ENCODE peak calls at places on chromosomes 7 and 10, in eight cellular contexts. One of them, this sample, is unnamed.

GRCh38 chr10:105258674-105259065 is 617.6 kb downstream of the SORCS3 start:
- DNase-seq in heart left ventricle: no peak
- DNase-seq in lower lobe of right lung: no peak
- DNase-seq in adrenal gland: no peak
- DNase-seq in fibroblast of lung: no peak
- DNase-seq in PC-3: no peak
- DNase-seq in endodermal cell: no peak
- DNase-seq in PC-9: no peak
- DNase-seq in this sample: no peak

GRCh38 chr7:46229409-46229808 is 308.3 kb upstream of the IGFBP3 start:
- DNase-seq in heart left ventricle: no peak
- DNase-seq in lower lobe of right lung: no peak
- DNase-seq in adrenal gland: no peak
- DNase-seq in fibroblast of lung: peak; percentile 45
- DNase-seq in PC-3: peak; percentile 76
- DNase-seq in endodermal cell: peak; percentile 7
- DNase-seq in PC-9: peak; percentile 41
- DNase-seq in this sample: peak; percentile 42

GRCh38 chr7:98539865-98540264 is 77.2 kb upstream of the NPTX2 start:
- DNase-seq in heart left ventricle: no peak
- DNase-seq in lower lobe of right lung: no peak
- DNase-seq in adrenal gland: no peak
- DNase-seq in fibroblast of lung: no peak
- DNase-seq in PC-3: no peak
- DNase-seq in endodermal cell: no peak
- DNase-seq in PC-9: no peak
- DNase-seq in this sample: no peak

GRCh38 chr10:4041531-4042096 is 256.6 kb upstream of the KLF6 start:
- DNase-seq in heart left ventricle: no peak
- DNase-seq in lower lobe of right lung: no peak
- DNase-seq in adrenal gland: no peak
- DNase-seq in fibroblast of lung: no peak
- DNase-seq in PC-3: no peak
- DNase-seq in endodermal cell: no peak
- DNase-seq in PC-9: no peak
- DNase-seq in this sample: peak; percentile 5

GRCh38 chr10:122786269-122786668 is 59.4 kb downstream of the CUZD1 start:
- DNase-seq in heart left ventricle: no peak
- DNase-seq in lower lobe of right lung: no peak
- DNase-seq in adrenal gland: no peak
- DNase-seq in fibroblast of lung: no peak
- DNase-seq in PC-3: peak; percentile 32
- DNase-seq in endodermal cell: peak; percentile 85
- DNase-seq in PC-9: no peak
- DNase-seq in this sample: peak; percentile 34

GRCh38 chr7:131537581-131537980 is 18.8 kb downstream of the PODXL start:
- DNase-seq in heart left ventricle: no peak
- DNase-seq in lower lobe of right lung: no peak
- DNase-seq in adrenal gland: no peak
- DNase-seq in fibroblast of lung: no peak
- DNase-seq in PC-3: no peak
- DNase-seq in endodermal cell: no peak
- DNase-seq in PC-9: no peak
- DNase-seq in this sample: no peak

GRCh38 chr10:31953080-31953479 is 24.4 kb upstream of the ARHGAP12 start:
- DNase-seq in heart left ventricle: no peak
- DNase-seq in lower lobe of right lung: no peak
- DNase-seq in adrenal gland: no peak
- DNase-seq in fibroblast of lung: no peak
- DNase-seq in PC-3: no peak
- DNase-seq in endodermal cell: no peak
- DNase-seq in PC-9: no peak
- DNase-seq in this sample: no peak

GRCh38 chr10:124888262-124888661 is 53.7 kb upstream of the ZRANB1 start:
- DNase-seq in heart left ventricle: no peak
- DNase-seq in lower lobe of right lung: no peak
- DNase-seq in adrenal gland: no peak
- DNase-seq in fibroblast of lung: no peak
- DNase-seq in PC-3: no peak
- DNase-seq in endodermal cell: no peak
- DNase-seq in PC-9: no peak
- DNase-seq in this sample: no peak

GRCh38 chr10:42304341-42304740 is 334.0 kb downstream of the ZNF33B start:
- DNase-seq in heart left ventricle: no peak
- DNase-seq in lower lobe of right lung: no peak
- DNase-seq in adrenal gland: no peak
- DNase-seq in fibroblast of lung: no peak
- DNase-seq in PC-3: no peak
- DNase-seq in endodermal cell: no peak
- DNase-seq in PC-9: no peak
- DNase-seq in this sample: peak; percentile 37

GRCh38 chr7:105610165-105610930 is 29.1 kb upstream of the EFCAB10 start:
- DNase-seq in heart left ventricle: no peak
- DNase-seq in lower lobe of right lung: no peak
- DNase-seq in adrenal gland: no peak
- DNase-seq in fibroblast of lung: no peak
- DNase-seq in PC-3: no peak
- DNase-seq in endodermal cell: no peak
- DNase-seq in PC-9: no peak
- DNase-seq in this sample: no peak

GRCh38 chr10:95467162-95467599 is 94.0 kb downstream of the SORBS1 start:
- DNase-seq in heart left ventricle: peak; percentile 64
- DNase-seq in lower lobe of right lung: peak; percentile 54
- DNase-seq in adrenal gland: peak; percentile 59
- DNase-seq in fibroblast of lung: no peak
- DNase-seq in PC-3: no peak
- DNase-seq in endodermal cell: peak; percentile 90
- DNase-seq in PC-9: no peak
- DNase-seq in this sample: peak; percentile 14

GRCh38 chr10:14196113-14196512 is 134.6 kb downstream of the FRMD4A start:
- DNase-seq in heart left ventricle: no peak
- DNase-seq in lower lobe of right lung: no peak
- DNase-seq in adrenal gland: no peak
- DNase-seq in fibroblast of lung: no peak
- DNase-seq in PC-3: no peak
- DNase-seq in endodermal cell: no peak
- DNase-seq in PC-9: no peak
- DNase-seq in this sample: no peak

GRCh38 chr10:14205246-14205645 is 125.5 kb downstream of the FRMD4A start:
- DNase-seq in heart left ventricle: no peak
- DNase-seq in lower lobe of right lung: no peak
- DNase-seq in adrenal gland: no peak
- DNase-seq in fibroblast of lung: no peak
- DNase-seq in PC-3: no peak
- DNase-seq in endodermal cell: peak; percentile 17
- DNase-seq in PC-9: no peak
- DNase-seq in this sample: no peak

GRCh38 chr10:14195455-14195854 is 135.3 kb downstream of the FRMD4A start:
- DNase-seq in heart left ventricle: no peak
- DNase-seq in lower lobe of right lung: no peak
- DNase-seq in adrenal gland: no peak
- DNase-seq in fibroblast of lung: no peak
- DNase-seq in PC-3: no peak
- DNase-seq in endodermal cell: no peak
- DNase-seq in PC-9: no peak
- DNase-seq in this sample: no peak

DNA sequence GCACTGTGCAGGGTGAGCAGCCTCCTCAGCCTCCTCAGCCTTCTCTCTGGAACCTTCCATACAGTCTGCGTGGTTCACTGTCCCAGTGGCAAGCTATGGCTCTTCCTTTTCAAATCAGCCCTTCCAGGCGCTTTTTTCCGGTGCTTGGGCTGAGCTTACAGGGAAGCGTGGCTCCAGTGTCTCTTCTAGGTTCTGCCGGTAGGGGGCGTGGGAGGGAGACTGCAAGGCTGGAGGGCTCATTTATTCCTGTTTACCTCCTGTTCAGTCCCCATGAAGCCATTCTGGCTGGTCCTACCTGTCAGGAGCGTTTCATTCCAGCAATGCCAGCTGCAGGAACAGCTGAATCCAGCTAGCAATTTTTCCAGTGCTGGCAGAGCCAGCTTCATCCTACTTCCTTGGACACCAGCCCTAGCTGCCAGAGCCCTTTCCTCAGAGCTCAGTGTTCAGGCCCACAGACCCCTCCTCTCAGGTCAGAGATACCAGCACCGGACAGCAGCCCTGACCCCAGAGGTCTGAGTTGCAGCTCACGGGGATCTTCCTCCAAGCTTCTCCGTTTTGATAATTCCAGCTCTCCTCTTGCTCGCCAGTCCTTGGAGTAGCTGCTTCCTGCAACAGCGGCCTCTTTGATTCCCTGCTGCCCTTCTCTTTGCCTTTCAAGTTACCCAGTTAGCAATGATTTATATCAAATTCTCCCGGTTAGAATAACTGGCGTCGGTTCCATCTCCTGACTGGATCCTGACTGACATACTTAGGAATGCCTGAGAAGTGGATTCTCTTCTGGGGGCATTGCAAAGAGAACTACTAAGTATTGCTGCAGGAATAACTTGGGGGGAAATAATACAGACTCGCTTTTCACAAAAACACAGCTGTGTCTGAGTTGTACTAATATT is 129.8 kb downstream of the FRMD4A start:
- DNase-seq in heart left ventricle: no peak
- DNase-seq in lower lobe of right lung: no peak
- DNase-seq in adrenal gland: no peak
- DNase-seq in fibroblast of lung: no peak
- DNase-seq in PC-3: no peak
- DNase-seq in endodermal cell: peak; percentile 94
- DNase-seq in PC-9: no peak
- DNase-seq in this sample: no peak
- TF ChIP-seq CTCF in heart left ventricle: no peak
- TF ChIP-seq CTCF in lower lobe of right lung: peak; percentile 12
- TF ChIP-seq CTCF in adrenal gland: peak; percentile 16
- TF ChIP-seq CTCF in fibroblast of lung: peak; percentile 41
- TF ChIP-seq CTCF in PC-3: peak; percentile 30
- TF ChIP-seq CTCF in endodermal cell: peak; percentile 83
- TF ChIP-seq CTCF in PC-9: peak; percentile 47
- TF ChIP-seq CTCF in this sample: peak; percentile 43

DNA sequence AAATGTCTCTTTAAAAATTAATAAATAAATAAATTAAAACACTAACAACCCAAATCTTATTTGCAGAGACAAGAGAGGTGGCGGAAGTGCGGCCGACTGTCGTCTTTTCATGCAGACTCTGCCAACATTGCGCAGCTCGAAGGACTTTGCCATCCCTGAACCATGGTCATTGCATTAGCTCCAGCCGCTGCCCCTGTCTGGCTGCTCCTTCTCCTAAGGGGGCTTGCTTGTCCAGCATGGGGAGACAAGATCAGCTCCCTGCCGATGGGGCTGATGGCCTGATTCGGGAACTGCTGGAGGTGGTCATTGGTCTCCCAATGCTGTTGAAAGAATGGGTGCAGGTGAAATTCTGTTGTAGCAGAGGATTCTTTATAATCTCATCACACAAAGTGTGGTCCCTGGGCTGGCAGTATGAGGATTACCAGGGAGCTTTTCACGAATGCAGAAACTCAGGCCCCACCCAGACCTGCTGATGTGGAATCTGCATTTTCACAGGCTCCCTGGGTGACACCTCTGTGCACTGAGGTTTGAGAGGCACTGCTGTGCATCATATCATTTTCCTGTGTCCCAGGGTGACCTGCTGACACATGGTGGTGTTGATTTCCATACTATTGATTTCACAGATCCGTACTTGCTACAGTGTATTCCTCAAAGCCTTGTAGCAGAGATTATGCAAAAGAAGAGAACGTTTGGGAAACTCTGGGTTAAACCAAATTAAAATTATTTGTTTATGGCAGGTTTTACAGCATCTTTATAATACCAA is 172.4 kb upstream of the ZMIZ1 start:
- DNase-seq in heart left ventricle: no peak
- DNase-seq in lower lobe of right lung: no peak
- DNase-seq in adrenal gland: no peak
- DNase-seq in fibroblast of lung: no peak
- DNase-seq in PC-3: no peak
- DNase-seq in endodermal cell: no peak
- DNase-seq in PC-9: no peak
- DNase-seq in this sample: no peak
- H3K27me3 ChIP-seq in heart left ventricle: no peaks in the 10 kb centered on the region
- H3K27me3 ChIP-seq in lower lobe of right lung: no peaks in the 10 kb centered on the region
- H3K27me3 ChIP-seq in adrenal gland: no peaks in the 10 kb centered on the region
- H3K27me3 ChIP-seq in fibroblast of lung: peaks cover 17% of the 10 kb centered on the region
- H3K27me3 ChIP-seq in PC-3: peaks cover 35% of the 10 kb centered on the region
- H3K27me3 ChIP-seq in endodermal cell: no peaks in the 10 kb centered on the region
- H3K27me3 ChIP-seq in PC-9: no peaks in the 10 kb centered on the region
- H3K27me3 ChIP-seq in this sample: no peaks in the 10 kb centered on the region

GRCh38 chr10:16809074-16809718 is 8.0 kb downstream of the RSU1 start:
- DNase-seq in heart left ventricle: peak; percentile 37
- DNase-seq in lower lobe of right lung: no peak
- DNase-seq in adrenal gland: peak; percentile 66
- DNase-seq in fibroblast of lung: peak; percentile 42
- DNase-seq in PC-3: peak; percentile 25
- DNase-seq in endodermal cell: peak; percentile 87
- DNase-seq in PC-9: no peak
- DNase-seq in this sample: no peak
- TF ChIP-seq CTCF in heart left ventricle: peak; percentile 66
- TF ChIP-seq CTCF in lower lobe of right lung: peak; percentile 50
- TF ChIP-seq CTCF in adrenal gland: peak; percentile 47
- TF ChIP-seq CTCF in fibroblast of lung: peak; percentile 56
- TF ChIP-seq CTCF in PC-3: peak; percentile 60
- TF ChIP-seq CTCF in endodermal cell: peak; percentile 83
- TF ChIP-seq CTCF in PC-9: peak; percentile 48
- TF ChIP-seq CTCF in this sample: peak; percentile 66

DNA sequence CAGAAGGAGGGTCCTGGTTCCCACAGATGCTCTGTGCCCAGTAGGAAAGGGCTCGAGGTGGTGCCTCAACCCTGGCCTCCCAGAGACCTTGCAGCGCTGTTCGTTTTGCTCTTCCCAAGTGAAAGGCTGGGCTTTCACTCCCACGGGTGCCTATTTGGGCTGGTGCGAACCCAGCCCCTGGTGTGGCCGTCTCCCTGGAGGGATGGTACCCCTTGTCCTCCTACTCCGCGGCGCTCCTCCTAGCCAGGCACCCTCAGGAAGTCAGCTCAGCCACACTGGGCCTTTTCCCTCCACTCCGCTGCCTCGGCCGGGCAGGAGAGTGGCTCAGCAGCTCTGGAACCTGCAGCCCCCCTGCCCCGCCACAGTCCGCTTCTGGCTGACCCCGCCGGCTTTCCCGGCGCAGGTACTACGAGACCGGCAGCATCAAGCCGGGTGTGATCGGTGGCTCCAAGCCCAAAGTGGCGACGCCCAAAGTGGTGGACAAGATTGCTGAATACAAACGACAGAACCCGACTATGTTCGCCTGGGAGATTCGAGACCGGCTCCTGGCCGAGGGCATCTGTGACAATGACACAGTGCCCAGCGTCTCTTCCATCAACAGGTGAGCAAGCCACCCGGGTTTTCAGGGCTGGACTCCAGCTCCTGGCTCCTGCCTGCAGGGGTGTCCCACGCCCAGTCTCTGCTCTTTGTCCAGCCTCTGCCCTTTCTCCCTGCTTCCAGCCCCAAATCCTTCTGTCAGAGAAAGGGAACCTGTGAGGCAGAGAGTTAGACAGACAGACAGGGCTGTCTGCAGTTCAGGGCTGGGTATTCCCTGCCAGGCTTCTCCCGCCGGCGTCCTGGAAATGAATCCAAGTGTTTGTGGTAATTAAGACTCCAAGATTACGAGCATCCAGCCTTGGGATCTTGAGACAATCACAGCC is 5.2 kb downstream of the PAX2 start:
- DNase-seq in heart left ventricle: no peak
- DNase-seq in lower lobe of right lung: no peak
- DNase-seq in adrenal gland: no peak
- DNase-seq in fibroblast of lung: no peak
- DNase-seq in PC-3: no peak
- DNase-seq in endodermal cell: no peak
- DNase-seq in PC-9: no peak
- DNase-seq in this sample: no peak
- H3K27me3 ChIP-seq in heart left ventricle: peaks cover 79% of the 10 kb centered on the region
- H3K27me3 ChIP-seq in lower lobe of right lung: peaks cover 99% of the 10 kb centered on the region
- H3K27me3 ChIP-seq in adrenal gland: peaks cover 72% of the 10 kb centered on the region
- H3K27me3 ChIP-seq in fibroblast of lung: peaks cover 74% of the 10 kb centered on the region
- H3K27me3 ChIP-seq in PC-3: peaks cover 100% of the 10 kb centered on the region
- H3K27me3 ChIP-seq in endodermal cell: peaks cover 100% of the 10 kb centered on the region
- H3K27me3 ChIP-seq in PC-9: peaks cover 91% of the 10 kb centered on the region
- H3K27me3 ChIP-seq in this sample: peaks cover 100% of the 10 kb centered on the region

GRCh38 chr7:66198956-66199355 is 6.2 kb upstream of the TPST1 start:
- DNase-seq in heart left ventricle: no peak
- DNase-seq in lower lobe of right lung: no peak
- DNase-seq in adrenal gland: no peak
- DNase-seq in fibroblast of lung: no peak
- DNase-seq in PC-3: no peak
- DNase-seq in endodermal cell: peak; percentile 56
- DNase-seq in PC-9: no peak
- DNase-seq in this sample: no peak
- TF ChIP-seq CTCF in heart left ventricle: no peak
- TF ChIP-seq CTCF in lower lobe of right lung: no peak
- TF ChIP-seq CTCF in adrenal gland: no peak
- TF ChIP-seq CTCF in fibroblast of lung: no peak
- TF ChIP-seq CTCF in PC-3: no peak
- TF ChIP-seq CTCF in endodermal cell: peak; percentile 47
- TF ChIP-seq CTCF in PC-9: no peak
- TF ChIP-seq CTCF in this sample: no peak

This sample was measured in foreskin keratinocyte.